ENCODE peak calls at places on chromosomes 12 and 14, in five cellular contexts. E is H7, V is D341Med, I is HL-60, K is DMS153. M is an unnamed sample.

GRCh38 chr14:101008631-101009336 is 105.3 kb upstream of the RTL1 start:
- DNase-seq in E (peak), V (peak), I (no peak), K (no peak), M (peak)

GRCh38 chr12:21527451-21528180 is 1.5 kb downstream of the SPX start:
- DNase-seq in E (peak), V (peak), I (no peak), K (peak), M (no peak)

GRCh38 chr14:104795468-104795780 is at the start of gene AKT1:
- DNase-seq in E (no peak), V (no peak), I (no peak), K (no peak), M (no peak)

GRCh38 chr12:94285954-94286579 is 137.7 kb downstream of the PLXNC1 start:
- DNase-seq in E (no peak), V (no peak), I (no peak), K (no peak), M (no peak)

GRCh38 chr14:95480109-95480886 is 36.2 kb downstream of the SYNE3 start:
- DNase-seq in E (no peak), V (no peak), I (no peak), K (no peak), M (no peak)

GRCh38 chr14:62674833-62675232 is 370.4 kb downstream of the KCNH5 start:
- DNase-seq in E (no peak), V (no peak), I (no peak), K (no peak), M (no peak)

GRCh38 chr12:102433304-102433703 is 47.1 kb downstream of the IGF1 start:
- DNase-seq in E (no peak), V (no peak), I (no peak), K (no peak), M (no peak)

GRCh38 chr12:54294152-54294913 is 6.5 kb downstream of the NFE2 start:
- DNase-seq in E (peak), V (peak), I (no peak), K (no peak), M (no peak)

M was measured in GM04503.